ENCODE peak calls at places on chromosomes 13 and 19, in four cellular contexts. B, U, C and D are unnamed samples.

GRCh38 chr13:27789153-27789494 is 3.2 kb upstream of the GSX1 start:
- DNase-seq in B (no peak), U (no peak), C (no peak), D (no peak)

GRCh38 chr13:113275387-113275786 is 21.7 kb upstream of the LAMP1 start:
- DNase-seq in B (peak), U (peak), C (no peak), D (peak)

GRCh38 chr13:100300213-100300612 is 211.3 kb downstream of the PCCA start:
- DNase-seq in B (no peak), U (no peak), C (no peak), D (no peak)

GRCh38 chr13:105908581-105908980 is 626.9 kb downstream of the EFNB2 start:
- DNase-seq in B (no peak), U (no peak), C (no peak), D (no peak)

GRCh38 chr13:44713793-44714469 is 137.8 kb upstream of the TSC22D1 start:
- DNase-seq in B (peak), U (no peak), C (no peak), D (peak)

GRCh38 chr13:78437781-78438180 is 165.6 kb downstream of the POU4F1 start:
- DNase-seq in B (no peak), U (no peak), C (no peak), D (no peak)

GRCh38 chr19:41456342-41456918 is 13.5 kb downstream of the ERICH4 start:
- DNase-seq in B (no peak), U (no peak), C (no peak), D (no peak)

GRCh38 chr13:93857126-93857525 is 622.4 kb downstream of the DCT start:
- DNase-seq in B (no peak), U (no peak), C (no peak), D (no peak)

GRCh38 chr13:73480784-73481183 is 422.0 kb downstream of the KLF5 start:
- DNase-seq in B (no peak), U (no peak), C (no peak), D (no peak)

GRCh38 chr13:27172495-27172842 is 858 bp upstream of the USP12 start:
- DNase-seq in B (no peak), U (no peak), C (no peak), D (peak)

GRCh38 chr19:49555600-49556411 is 24.6 kb downstream of the NOSIP start:
- DNase-seq in B (no peak), U (peak), C (no peak), D (peak)
- TF ChIP-seq SMC3 in B (no peak), U (no peak), C (no peak), D (no peak)

GRCh38 chr19:34131100-34131499 is 41.2 kb upstream of the LSM14A start:
- DNase-seq in B (no peak), U (no peak), C (no peak), D (no peak)

GRCh38 chr19:34135401-34135800 is 36.9 kb upstream of the LSM14A start:
- DNase-seq in B (no peak), U (no peak), C (no peak), D (no peak)

GRCh38 chr19:34135033-34135370 is 37.3 kb upstream of the LSM14A start:
- DNase-seq in B (no peak), U (no peak), C (no peak), D (no peak)

GRCh38 chr19:34136127-34136526 is 36.2 kb upstream of the LSM14A start:
- DNase-seq in B (no peak), U (no peak), C (no peak), D (no peak)

GRCh38 chr19:34134190-34135032 is 37.9 kb upstream of the LSM14A start:
- DNase-seq in B (peak), U (peak), C (peak), D (peak)
- TF ChIP-seq ESRRA in B (peak), U (peak), C (no peak), D (no peak)

DNA sequence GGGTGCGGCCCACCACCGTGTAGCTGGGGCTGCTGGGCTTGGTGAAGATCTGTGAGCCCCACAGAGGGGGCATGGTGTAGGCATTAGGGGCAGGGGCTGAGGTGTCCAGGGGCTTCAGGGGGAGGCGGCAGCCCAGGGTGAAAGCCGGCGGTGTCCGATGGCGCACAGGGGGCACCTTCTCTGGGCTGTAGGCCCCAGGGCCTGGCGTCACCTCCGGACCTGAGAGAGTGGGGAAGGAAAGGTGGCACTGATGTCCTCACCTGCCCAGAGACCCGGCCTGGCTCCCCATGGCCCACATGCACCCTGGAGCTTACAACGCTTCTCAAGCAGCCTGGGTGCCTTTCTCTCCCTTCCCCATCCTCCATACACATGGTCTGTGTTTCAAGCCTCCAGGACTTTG is 3.3 kb upstream of the SHC2 start:
- DNase-seq in B (no peak), U (no peak), C (no peak), D (no peak)
- TF ChIP-seq SMC3 in B (no peak), U (no peak), C (no peak), D (no peak)

GRCh38 chr19:10226376-10227214 is 4.5 kb downstream of the S1PR2 start:
- DNase-seq in B (no peak), U (peak), C (no peak), D (no peak)

GRCh38 chr19:10227215-10227971 is 3.7 kb downstream of the S1PR2 start:
- DNase-seq in B (no peak), U (peak), C (no peak), D (no peak)

GRCh38 chr19:10224337-10224736 is 6.8 kb downstream of the S1PR2 start:
- DNase-seq in B (no peak), U (no peak), C (no peak), D (no peak)

GRCh38 chr19:10223488-10224213 is 7.5 kb downstream of the S1PR2 start:
- DNase-seq in B (no peak), U (no peak), C (no peak), D (no peak)

DNA sequence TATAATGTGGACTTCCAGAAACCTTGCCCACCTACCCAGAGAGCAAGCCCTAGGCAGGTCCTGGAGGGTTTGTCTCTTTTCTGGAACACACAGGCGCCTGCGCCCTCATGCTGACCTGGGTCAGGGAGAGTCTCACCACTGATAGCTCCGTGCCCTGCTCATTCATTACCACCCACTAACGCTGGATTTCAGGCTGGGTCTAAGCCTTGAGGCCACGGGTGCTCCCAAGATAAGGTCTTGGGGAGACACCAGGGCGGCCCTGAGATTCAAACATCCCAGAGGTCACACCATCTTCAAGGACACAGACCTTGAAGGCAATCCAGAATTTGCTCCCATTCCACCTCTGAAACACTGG is 5.1 kb downstream of the S1PR2 start:
- DNase-seq in B (no peak), U (no peak), C (no peak), D (no peak)
- TF ChIP-seq ESRRA in B (no peak), U (no peak), C (no peak), D (no peak)

DNA sequence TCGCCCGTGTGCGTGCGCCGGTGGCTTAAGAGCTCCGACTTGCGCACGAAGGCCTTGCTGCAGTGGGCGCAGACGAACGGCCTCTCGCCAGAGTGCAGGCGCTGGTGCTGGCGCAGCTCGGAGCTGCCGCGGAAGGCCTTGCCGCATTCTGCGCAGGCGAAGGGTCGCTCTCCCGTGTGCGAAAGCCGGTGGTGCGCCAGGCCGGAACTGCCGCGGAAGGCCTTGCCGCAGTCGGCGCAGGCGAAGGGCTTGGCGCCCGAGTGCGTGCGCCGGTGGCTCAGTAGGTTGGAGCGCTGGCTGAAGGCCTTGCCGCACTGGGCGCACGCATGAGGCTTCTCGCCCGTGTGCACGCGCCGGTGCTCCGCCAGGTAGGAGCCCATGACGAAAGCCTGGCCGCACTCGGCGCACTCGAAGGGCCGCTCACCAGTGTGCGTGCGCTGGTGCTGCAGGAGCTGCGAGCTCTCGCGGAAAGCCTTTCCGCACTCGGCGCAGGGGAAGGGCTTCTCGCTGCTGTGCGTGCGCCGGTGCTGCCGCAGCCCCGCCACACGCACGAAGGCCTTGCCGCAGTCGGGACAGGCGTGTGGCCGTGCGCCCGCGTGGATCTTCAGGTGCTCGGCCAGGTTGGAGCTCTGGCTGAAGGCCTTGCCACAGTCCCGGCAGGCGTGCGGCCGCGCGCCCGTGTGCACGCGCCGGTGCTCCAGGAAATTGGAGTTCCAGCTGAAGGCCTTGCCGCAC is 3.1 kb upstream of the A1BG start:
- DNase-seq in B (no peak), U (no peak), C (no peak), D (no peak)
- TF ChIP-seq SMC3 in B (no peak), U (no peak), C (no peak), D (no peak)

GRCh38 chr19:49113762-49114629 is at the start of gene LIN7B:
- DNase-seq in B (peak), U (peak), C (no peak), D (peak)
- TF ChIP-seq ESRRA in B (no peak), U (no peak), C (no peak), D (no peak)